ENCODE peak calls at places on chromosomes 11 and 22, in six cellular contexts. One of them, this sample, is unnamed.

GRCh38 chr22:37492428-37493344 is 6.5 kb upstream of the MFNG start:
- DNase-seq in IMR-90: peak
- DNase-seq in brain microvascular endothelial cell: peak
- DNase-seq in hippocampal formation: no peak
- DNase-seq in NCI-H1092: no peak
- DNase-seq in pancreas: no peak
- DNase-seq in this sample: peak

GRCh38 chr11:12942157-12942556 is 67.0 kb upstream of the RASSF10 start:
- DNase-seq in NCI-H1092: no peak
- DNase-seq in hippocampal formation: no peak
- DNase-seq in IMR-90: no peak
- DNase-seq in brain microvascular endothelial cell: no peak
- DNase-seq in pancreas: no peak
- DNase-seq in this sample: no peak

GRCh38 chr11:37788141-37788877 is 1190.3 kb upstream of the RAG2 start:
- DNase-seq in hippocampal formation: no peak
- DNase-seq in pancreas: no peak
- DNase-seq in brain microvascular endothelial cell: peak
- DNase-seq in IMR-90: peak
- DNase-seq in NCI-H1092: no peak
- DNase-seq in this sample: peak

GRCh38 chr22:38766076-38766777 is 10.4 kb upstream of the SUN2 start:
- DNase-seq in NCI-H1092: peak
- DNase-seq in pancreas: peak
- DNase-seq in brain microvascular endothelial cell: peak
- DNase-seq in hippocampal formation: peak
- DNase-seq in IMR-90: peak
- DNase-seq in this sample: peak

GRCh38 chr22:44108076-44108475 is 72.6 kb upstream of the PARVG start:
- DNase-seq in NCI-H1092: no peak
- DNase-seq in IMR-90: no peak
- DNase-seq in pancreas: no peak
- DNase-seq in hippocampal formation: no peak
- DNase-seq in brain microvascular endothelial cell: no peak
- DNase-seq in this sample: no peak

GRCh38 chr22:19757985-19758895 is 2.3 kb upstream of the TBX1 start:
- DNase-seq in brain microvascular endothelial cell: no peak
- DNase-seq in IMR-90: no peak
- DNase-seq in hippocampal formation: no peak
- DNase-seq in pancreas: no peak
- DNase-seq in NCI-H1092: no peak
- DNase-seq in this sample: no peak

GRCh38 chr11:14308114-14308896 is 50.7 kb downstream of the RRAS2 start:
- DNase-seq in pancreas: no peak
- DNase-seq in NCI-H1092: no peak
- DNase-seq in hippocampal formation: no peak
- DNase-seq in brain microvascular endothelial cell: peak
- DNase-seq in IMR-90: peak
- DNase-seq in this sample: peak

GRCh38 chr11:113730887-113731726 is 25.0 kb upstream of the TMPRSS5 start:
- DNase-seq in NCI-H1092: peak
- DNase-seq in hippocampal formation: peak
- DNase-seq in IMR-90: peak
- DNase-seq in pancreas: peak
- DNase-seq in brain microvascular endothelial cell: peak
- DNase-seq in this sample: peak

GRCh38 chr11:28833670-28834069 is 725.5 kb downstream of the METTL15 start:
- DNase-seq in brain microvascular endothelial cell: peak
- DNase-seq in NCI-H1092: no peak
- DNase-seq in IMR-90: peak
- DNase-seq in pancreas: no peak
- DNase-seq in hippocampal formation: no peak
- DNase-seq in this sample: peak

GRCh38 chr11:133215529-133216230 is 316.6 kb downstream of the OPCML start:
- DNase-seq in NCI-H1092: no peak
- DNase-seq in pancreas: no peak
- DNase-seq in hippocampal formation: no peak
- DNase-seq in brain microvascular endothelial cell: no peak
- DNase-seq in IMR-90: no peak
- DNase-seq in this sample: no peak

GRCh38 chr22:20438066-20438677 is 547 bp upstream of the SCARF2 start:
- DNase-seq in IMR-90: peak
- DNase-seq in NCI-H1092: no peak
- DNase-seq in hippocampal formation: no peak
- DNase-seq in brain microvascular endothelial cell: no peak
- DNase-seq in pancreas: no peak
- DNase-seq in this sample: peak

GRCh38 chr11:41720761-41721160 is 261.3 kb upstream of the LRRC4C start:
- DNase-seq in brain microvascular endothelial cell: no peak
- DNase-seq in IMR-90: no peak
- DNase-seq in hippocampal formation: no peak
- DNase-seq in pancreas: no peak
- DNase-seq in NCI-H1092: no peak
- DNase-seq in this sample: no peak

GRCh38 chr11:72373163-72373562 is 61.2 kb downstream of the CLPB start:
- DNase-seq in NCI-H1092: peak
- DNase-seq in pancreas: no peak
- DNase-seq in brain microvascular endothelial cell: no peak
- DNase-seq in IMR-90: no peak
- DNase-seq in hippocampal formation: no peak
- DNase-seq in this sample: peak

GRCh38 chr11:726278-726915 is 20.4 kb downstream of the EPS8L2 start:
- DNase-seq in NCI-H1092: peak
- DNase-seq in IMR-90: peak
- DNase-seq in brain microvascular endothelial cell: no peak
- DNase-seq in hippocampal formation: no peak
- DNase-seq in pancreas: peak
- DNase-seq in this sample: peak

GRCh38 chr11:1161410-1162152 is 3.8 kb downstream of the MUC5AC start:
- DNase-seq in IMR-90: no peak
- DNase-seq in pancreas: no peak
- DNase-seq in NCI-H1092: no peak
- DNase-seq in brain microvascular endothelial cell: no peak
- DNase-seq in hippocampal formation: no peak
- DNase-seq in this sample: no peak

GRCh38 chr11:109085708-109086373 is 336.1 kb upstream of the C11orf87 start:
- DNase-seq in brain microvascular endothelial cell: no peak
- DNase-seq in pancreas: no peak
- DNase-seq in NCI-H1092: no peak
- DNase-seq in IMR-90: peak
- DNase-seq in hippocampal formation: no peak
- DNase-seq in this sample: peak

GRCh38 chr11:67417425-67417824 is 1.9 kb downstream of the CARNS1 start:
- DNase-seq in NCI-H1092: no peak
- DNase-seq in IMR-90: no peak
- DNase-seq in pancreas: no peak
- DNase-seq in brain microvascular endothelial cell: no peak
- DNase-seq in hippocampal formation: no peak
- DNase-seq in this sample: no peak

GRCh38 chr11:77201370-77201769 is 73.3 kb downstream of the MYO7A start:
- DNase-seq in IMR-90: no peak
- DNase-seq in brain microvascular endothelial cell: no peak
- DNase-seq in hippocampal formation: no peak
- DNase-seq in pancreas: no peak
- DNase-seq in NCI-H1092: no peak
- DNase-seq in this sample: no peak

GRCh38 chr22:47194476-47195155 is 432.2 kb downstream of the TBC1D22A start:
- DNase-seq in IMR-90: no peak
- DNase-seq in hippocampal formation: no peak
- DNase-seq in brain microvascular endothelial cell: no peak
- DNase-seq in pancreas: no peak
- DNase-seq in NCI-H1092: no peak
- DNase-seq in this sample: no peak

GRCh38 chr11:86016451-86016850 is 52.4 kb downstream of the PICALM start:
- DNase-seq in NCI-H1092: no peak
- DNase-seq in hippocampal formation: no peak
- DNase-seq in brain microvascular endothelial cell: no peak
- DNase-seq in pancreas: no peak
- DNase-seq in IMR-90: no peak
- DNase-seq in this sample: no peak

GRCh38 chr11:49208006-49208721 is at the start of gene FOLH1:
- DNase-seq in brain microvascular endothelial cell: no peak
- DNase-seq in pancreas: peak
- DNase-seq in NCI-H1092: no peak
- DNase-seq in IMR-90: no peak
- DNase-seq in hippocampal formation: peak
- DNase-seq in this sample: no peak

GRCh38 chr11:86999859-87000753 is 37.6 kb upstream of the TMEM135 start:
- DNase-seq in pancreas: no peak
- DNase-seq in hippocampal formation: no peak
- DNase-seq in NCI-H1092: no peak
- DNase-seq in IMR-90: peak
- DNase-seq in brain microvascular endothelial cell: peak
- DNase-seq in this sample: peak

GRCh38 chr11:132941024-132941646 is 591.2 kb downstream of the OPCML start:
- DNase-seq in brain microvascular endothelial cell: peak
- DNase-seq in hippocampal formation: peak
- DNase-seq in pancreas: peak
- DNase-seq in IMR-90: peak
- DNase-seq in NCI-H1092: peak
- DNase-seq in this sample: peak

GRCh38 chr22:29190051-29190450 is 15.6 kb upstream of the EMID1 start:
- DNase-seq in IMR-90: no peak
- DNase-seq in pancreas: no peak
- DNase-seq in NCI-H1092: no peak
- DNase-seq in brain microvascular endothelial cell: no peak
- DNase-seq in hippocampal formation: no peak
- DNase-seq in this sample: no peak

GRCh38 chr22:28115426-28115825 is 196.4 kb upstream of the PITPNB start:
- DNase-seq in pancreas: no peak
- DNase-seq in NCI-H1092: no peak
- DNase-seq in IMR-90: no peak
- DNase-seq in hippocampal formation: no peak
- DNase-seq in brain microvascular endothelial cell: no peak
- DNase-seq in this sample: peak

GRCh38 chr11:110317516-110317932 is 21.1 kb upstream of the RDX start:
- DNase-seq in pancreas: no peak
- DNase-seq in IMR-90: peak
- DNase-seq in NCI-H1092: peak
- DNase-seq in hippocampal formation: peak
- DNase-seq in brain microvascular endothelial cell: peak
- DNase-seq in this sample: peak

GRCh38 chr11:133978816-133979215 is 22.0 kb upstream of the IGSF9B start:
- DNase-seq in pancreas: no peak
- DNase-seq in brain microvascular endothelial cell: no peak
- DNase-seq in hippocampal formation: no peak
- DNase-seq in NCI-H1092: no peak
- DNase-seq in IMR-90: peak
- DNase-seq in this sample: no peak

GRCh38 chr22:27386186-27386585 is 415.4 kb downstream of the MN1 start:
- DNase-seq in NCI-H1092: no peak
- DNase-seq in brain microvascular endothelial cell: no peak
- DNase-seq in pancreas: no peak
- DNase-seq in IMR-90: no peak
- DNase-seq in hippocampal formation: no peak
- DNase-seq in this sample: no peak

GRCh38 chr11:86802601-86803051 is 2.3 kb downstream of the PRSS23 start:
- DNase-seq in hippocampal formation: peak
- DNase-seq in brain microvascular endothelial cell: no peak
- DNase-seq in IMR-90: peak
- DNase-seq in pancreas: peak
- DNase-seq in NCI-H1092: peak
- DNase-seq in this sample: peak

GRCh38 chr11:86398106-86398505 is 23.4 kb downstream of the CCDC81 start:
- DNase-seq in pancreas: no peak
- DNase-seq in IMR-90: no peak
- DNase-seq in hippocampal formation: no peak
- DNase-seq in brain microvascular endothelial cell: no peak
- DNase-seq in NCI-H1092: no peak
- DNase-seq in this sample: no peak

GRCh38 chr22:38733329-38734202 is 22.2 kb downstream of the SUN2 start:
- DNase-seq in hippocampal formation: peak
- DNase-seq in IMR-90: peak
- DNase-seq in pancreas: peak
- DNase-seq in NCI-H1092: peak
- DNase-seq in brain microvascular endothelial cell: no peak
- DNase-seq in this sample: peak

GRCh38 chr11:15769203-15769602 is 587.1 kb downstream of the SOX6 start:
- DNase-seq in pancreas: peak
- DNase-seq in NCI-H1092: no peak
- DNase-seq in hippocampal formation: no peak
- DNase-seq in brain microvascular endothelial cell: no peak
- DNase-seq in IMR-90: no peak
- DNase-seq in this sample: no peak

GRCh38 chr11:115677190-115677589 is 173.0 kb upstream of the CADM1 start:
- DNase-seq in NCI-H1092: no peak
- DNase-seq in brain microvascular endothelial cell: no peak
- DNase-seq in IMR-90: no peak
- DNase-seq in hippocampal formation: no peak
- DNase-seq in pancreas: no peak
- DNase-seq in this sample: peak

This sample was measured in fibroblast of villous mesenchyme.